ENCODE peak calls at places on chromosomes 2 and 18, in ten cellular contexts. One of them, this sample, is unnamed.

GRCh38 chr2:224658776-224659175 is 57.4 kb downstream of the CCDC195 start:
- DNase-seq in stimulated activated CD8-positive, alpha-beta memory T cell treated with anti-CD3 and anti-CD28 coated beads, Interleukin-15, amount 100 ng/mL, for 24 hours: no peak
- DNase-seq in Jurkat, Clone E6-1: no peak
- DNase-seq in pancreas: no peak
- DNase-seq in aorta: no peak
- DNase-seq in NCI-H1105: no peak
- DNase-seq in lower leg skin: no peak
- DNase-seq in right atrium auricular region: no peak
- DNase-seq in KG1: no peak
- DNase-seq in activated naive CD4-positive, alpha-beta T cell treated with anti-CD3 and anti-CD28 coated beads, Interleukin-2, amount 50 U/mL, for 16 hours: no peak
- DNase-seq in this sample: no peak

GRCh38 chr2:17830053-17831034 is 14.1 kb downstream of the MSGN1 start:
- DNase-seq in stimulated activated CD8-positive, alpha-beta memory T cell treated with anti-CD3 and anti-CD28 coated beads, Interleukin-15, amount 100 ng/mL, for 24 hours: peak
- DNase-seq in Jurkat, Clone E6-1: no peak
- DNase-seq in pancreas: peak
- DNase-seq in aorta: peak
- DNase-seq in NCI-H1105: no peak
- DNase-seq in lower leg skin: peak
- DNase-seq in right atrium auricular region: peak
- DNase-seq in KG1: no peak
- DNase-seq in activated naive CD4-positive, alpha-beta T cell treated with anti-CD3 and anti-CD28 coated beads, Interleukin-2, amount 50 U/mL, for 16 hours: peak
- DNase-seq in this sample: no peak

GRCh38 chr2:71665168-71666093 is 212.1 kb downstream of the DYSF start:
- DNase-seq in stimulated activated CD8-positive, alpha-beta memory T cell treated with anti-CD3 and anti-CD28 coated beads, Interleukin-15, amount 100 ng/mL, for 24 hours: no peak
- DNase-seq in Jurkat, Clone E6-1: no peak
- DNase-seq in pancreas: no peak
- DNase-seq in aorta: peak
- DNase-seq in NCI-H1105: no peak
- DNase-seq in lower leg skin: no peak
- DNase-seq in right atrium auricular region: peak
- DNase-seq in KG1: no peak
- DNase-seq in activated naive CD4-positive, alpha-beta T cell treated with anti-CD3 and anti-CD28 coated beads, Interleukin-2, amount 50 U/mL, for 16 hours: no peak
- DNase-seq in this sample: no peak

GRCh38 chr2:80519699-80520291 is 215.2 kb upstream of the LRRTM1 start:
- DNase-seq in stimulated activated CD8-positive, alpha-beta memory T cell treated with anti-CD3 and anti-CD28 coated beads, Interleukin-15, amount 100 ng/mL, for 24 hours: no peak
- DNase-seq in Jurkat, Clone E6-1: no peak
- DNase-seq in pancreas: no peak
- DNase-seq in aorta: no peak
- DNase-seq in NCI-H1105: no peak
- DNase-seq in lower leg skin: peak
- DNase-seq in right atrium auricular region: no peak
- DNase-seq in KG1: no peak
- DNase-seq in activated naive CD4-positive, alpha-beta T cell treated with anti-CD3 and anti-CD28 coated beads, Interleukin-2, amount 50 U/mL, for 16 hours: no peak
- DNase-seq in this sample: no peak

GRCh38 chr18:77634495-77634894 is 384.8 kb downstream of the GALR1 start:
- DNase-seq in stimulated activated CD8-positive, alpha-beta memory T cell treated with anti-CD3 and anti-CD28 coated beads, Interleukin-15, amount 100 ng/mL, for 24 hours: no peak
- DNase-seq in Jurkat, Clone E6-1: no peak
- DNase-seq in pancreas: no peak
- DNase-seq in aorta: no peak
- DNase-seq in NCI-H1105: no peak
- DNase-seq in lower leg skin: no peak
- DNase-seq in right atrium auricular region: no peak
- DNase-seq in KG1: no peak
- DNase-seq in activated naive CD4-positive, alpha-beta T cell treated with anti-CD3 and anti-CD28 coated beads, Interleukin-2, amount 50 U/mL, for 16 hours: no peak
- DNase-seq in this sample: no peak

GRCh38 chr2:70141754-70142589 is 48.8 kb downstream of the C2orf42 start:
- DNase-seq in stimulated activated CD8-positive, alpha-beta memory T cell treated with anti-CD3 and anti-CD28 coated beads, Interleukin-15, amount 100 ng/mL, for 24 hours: no peak
- DNase-seq in Jurkat, Clone E6-1: no peak
- DNase-seq in pancreas: peak
- DNase-seq in aorta: no peak
- DNase-seq in NCI-H1105: no peak
- DNase-seq in lower leg skin: no peak
- DNase-seq in right atrium auricular region: no peak
- DNase-seq in KG1: peak
- DNase-seq in activated naive CD4-positive, alpha-beta T cell treated with anti-CD3 and anti-CD28 coated beads, Interleukin-2, amount 50 U/mL, for 16 hours: peak
- DNase-seq in this sample: peak

GRCh38 chr2:120291464-120292311 is 39.0 kb downstream of the RALB start:
- DNase-seq in stimulated activated CD8-positive, alpha-beta memory T cell treated with anti-CD3 and anti-CD28 coated beads, Interleukin-15, amount 100 ng/mL, for 24 hours: no peak
- DNase-seq in Jurkat, Clone E6-1: peak
- DNase-seq in pancreas: no peak
- DNase-seq in aorta: no peak
- DNase-seq in NCI-H1105: no peak
- DNase-seq in lower leg skin: no peak
- DNase-seq in right atrium auricular region: no peak
- DNase-seq in KG1: no peak
- DNase-seq in activated naive CD4-positive, alpha-beta T cell treated with anti-CD3 and anti-CD28 coated beads, Interleukin-2, amount 50 U/mL, for 16 hours: no peak
- DNase-seq in this sample: peak

GRCh38 chr2:146817613-146818012 is 1027.2 kb upstream of the ACVR2A start:
- DNase-seq in stimulated activated CD8-positive, alpha-beta memory T cell treated with anti-CD3 and anti-CD28 coated beads, Interleukin-15, amount 100 ng/mL, for 24 hours: no peak
- DNase-seq in Jurkat, Clone E6-1: no peak
- DNase-seq in pancreas: no peak
- DNase-seq in aorta: no peak
- DNase-seq in NCI-H1105: no peak
- DNase-seq in lower leg skin: no peak
- DNase-seq in right atrium auricular region: no peak
- DNase-seq in KG1: no peak
- DNase-seq in activated naive CD4-positive, alpha-beta T cell treated with anti-CD3 and anti-CD28 coated beads, Interleukin-2, amount 50 U/mL, for 16 hours: no peak
- DNase-seq in this sample: no peak

GRCh38 chr2:69298261-69298660 is 88.8 kb downstream of the GFPT1 start:
- DNase-seq in stimulated activated CD8-positive, alpha-beta memory T cell treated with anti-CD3 and anti-CD28 coated beads, Interleukin-15, amount 100 ng/mL, for 24 hours: no peak
- DNase-seq in Jurkat, Clone E6-1: no peak
- DNase-seq in pancreas: no peak
- DNase-seq in aorta: no peak
- DNase-seq in NCI-H1105: no peak
- DNase-seq in lower leg skin: no peak
- DNase-seq in right atrium auricular region: no peak
- DNase-seq in KG1: no peak
- DNase-seq in activated naive CD4-positive, alpha-beta T cell treated with anti-CD3 and anti-CD28 coated beads, Interleukin-2, amount 50 U/mL, for 16 hours: no peak
- DNase-seq in this sample: no peak

GRCh38 chr2:96083064-96083889 is 33.1 kb downstream of the ADRA2B start:
- DNase-seq in stimulated activated CD8-positive, alpha-beta memory T cell treated with anti-CD3 and anti-CD28 coated beads, Interleukin-15, amount 100 ng/mL, for 24 hours: no peak
- DNase-seq in Jurkat, Clone E6-1: no peak
- DNase-seq in pancreas: no peak
- DNase-seq in aorta: peak
- DNase-seq in NCI-H1105: no peak
- DNase-seq in lower leg skin: peak
- DNase-seq in right atrium auricular region: peak
- DNase-seq in KG1: no peak
- DNase-seq in activated naive CD4-positive, alpha-beta T cell treated with anti-CD3 and anti-CD28 coated beads, Interleukin-2, amount 50 U/mL, for 16 hours: no peak
- DNase-seq in this sample: no peak

GRCh38 chr2:128413014-128413717 is 94.5 kb upstream of the HS6ST1 start:
- DNase-seq in stimulated activated CD8-positive, alpha-beta memory T cell treated with anti-CD3 and anti-CD28 coated beads, Interleukin-15, amount 100 ng/mL, for 24 hours: no peak
- DNase-seq in Jurkat, Clone E6-1: no peak
- DNase-seq in pancreas: peak
- DNase-seq in aorta: peak
- DNase-seq in NCI-H1105: no peak
- DNase-seq in lower leg skin: peak
- DNase-seq in right atrium auricular region: no peak
- DNase-seq in KG1: no peak
- DNase-seq in activated naive CD4-positive, alpha-beta T cell treated with anti-CD3 and anti-CD28 coated beads, Interleukin-2, amount 50 U/mL, for 16 hours: no peak
- DNase-seq in this sample: no peak

This sample was measured in OCI-M1.